ENCODE peak calls at places on chromosomes 12 and 14, in ten cellular contexts. D is sigmoid colon; B is CD8-positive, alpha-beta memory T cell; I is stomach; O is AG09309; T is HFF-Myc; C is mucosa of descending colon; M is small intestine; X is right atrium auricular region; P is GM23248. Y is an unnamed sample.

GRCh38 chr14:58598028-58598850 is 39.5 kb upstream of the DACT1 start:
- DNase-seq in D (no peak), B (no peak), I (no peak), O (no peak), T (no peak), C (no peak), M (no peak), X (no peak), P (no peak), Y (no peak)

GRCh38 chr12:30900351-30900750 is 26.2 kb upstream of the TSPAN11 start:
- DNase-seq in D (no peak), B (no peak), I (no peak), O (no peak), T (no peak), C (no peak), M (no peak), X (no peak), P (no peak), Y (no peak)

GRCh38 chr12:45183263-45183662 is 32.6 kb upstream of the ANO6 start:
- DNase-seq in D (no peak), B (no peak), I (no peak), O (no peak), T (no peak), C (no peak), M (no peak), X (no peak), P (peak; percentile 37), Y (no peak)

GRCh38 chr14:71536927-71537772 is 395.1 kb upstream of the RGS6 start:
- DNase-seq in D (no peak), B (no peak), I (no peak), O (no peak), T (no peak), C (no peak), M (no peak), X (no peak), P (no peak), Y (no peak)

GRCh38 chr14:100440207-100440631 is 117.1 kb downstream of the SLC25A47 start:
- DNase-seq in D (peak; percentile 79), B (peak; percentile 53), I (peak; percentile 77), O (no peak), T (no peak), C (peak; percentile 87), M (peak; percentile 82), X (peak; percentile 85), P (peak; percentile 82), Y (no peak)

GRCh38 chr14:90510208-90510607 is 113.4 kb downstream of the CALM1 start:
- DNase-seq in D (peak; percentile 86), B (no peak), I (peak; percentile 88), O (no peak), T (no peak), C (peak; percentile 87), M (peak; percentile 59), X (peak; percentile 76), P (no peak), Y (no peak)

GRCh38 chr14:96264850-96265249 is 8.8 kb downstream of the BDKRB1 start:
- DNase-seq in D (peak; percentile 45), B (no peak), I (no peak), O (no peak), T (no peak), C (no peak), M (peak; percentile 52), X (no peak), P (peak; percentile 59), Y (no peak)

GRCh38 chr14:64569108-64570045 is 19.6 kb downstream of the PPP1R36 start:
- DNase-seq in D (peak; percentile 88), B (no peak), I (peak; percentile 53), O (no peak), T (peak; percentile 27), C (no peak), M (no peak), X (peak; percentile 85), P (peak; percentile 94), Y (no peak)

GRCh38 chr12:56521590-56522371 is at the start of gene RBMS2:
- DNase-seq in D (peak; percentile 95), B (peak; percentile 68), I (peak; percentile 71), O (peak; percentile 78), T (peak; percentile 86), C (peak; percentile 67), M (peak; percentile 75), X (peak; percentile 91), P (peak; percentile 96), Y (peak; percentile 71)

GRCh38 chr14:39988939-39989338 is 556.7 kb upstream of the FBXO33 start:
- DNase-seq in D (no peak), B (no peak), I (no peak), O (peak; percentile 2), T (no peak), C (no peak), M (peak; percentile 45), X (no peak), P (peak; percentile 43), Y (peak; percentile 85)

GRCh38 chr12:11981174-11981733 is 89.5 kb upstream of the BCL2L14 start:
- DNase-seq in D (no peak), B (peak; percentile 65), I (no peak), O (no peak), T (no peak), C (no peak), M (no peak), X (no peak), P (peak; percentile 82), Y (no peak)

GRCh38 chr14:89129570-89129969 is 287.5 kb downstream of the FOXN3 start:
- DNase-seq in D (no peak), B (no peak), I (no peak), O (no peak), T (no peak), C (no peak), M (no peak), X (no peak), P (no peak), Y (no peak)

GRCh38 chr14:52879958-52880357 is 70.9 kb downstream of the FERMT2 start:
- DNase-seq in D (no peak), B (no peak), I (no peak), O (no peak), T (no peak), C (no peak), M (no peak), X (no peak), P (peak; percentile 12), Y (no peak)

GRCh38 chr14:96424104-96424989 is 32.4 kb downstream of the AK7 start:
- DNase-seq in D (no peak), B (no peak), I (peak; percentile 38), O (peak; percentile 25), T (peak; percentile 79), C (peak; percentile 66), M (peak; percentile 81), X (no peak), P (peak; percentile 82), Y (peak; percentile 73)

GRCh38 chr12:79121486-79121885 is 256.9 kb downstream of the SYT1 start:
- DNase-seq in D (no peak), B (no peak), I (no peak), O (no peak), T (no peak), C (no peak), M (no peak), X (no peak), P (peak; percentile 22), Y (no peak)

GRCh38 chr12:119302334-119303132 is 32.0 kb upstream of the CCDC60 start:
- DNase-seq in D (no peak), B (no peak), I (no peak), O (no peak), T (no peak), C (no peak), M (no peak), X (no peak), P (no peak), Y (no peak)

GRCh38 chr12:16012086-16012485 is 101.0 kb downstream of the DERA start:
- DNase-seq in D (peak; percentile 74), B (no peak), I (peak; percentile 45), O (peak; percentile 3), T (no peak), C (no peak), M (no peak), X (peak; percentile 67), P (peak; percentile 47), Y (no peak)

GRCh38 chr14:23094666-23095195 is at the start of gene ACIN1:
- DNase-seq in D (peak; percentile 90), B (peak; percentile 84), I (peak; percentile 75), O (peak; percentile 55), T (peak; percentile 68), C (peak; percentile 99), M (peak; percentile 78), X (peak; percentile 80), P (peak; percentile 90), Y (no peak)

GRCh38 chr12:121600702-121601336 is 20.0 kb upstream of the KDM2B start:
- DNase-seq in D (no peak), B (no peak), I (peak; percentile 61), O (no peak), T (no peak), C (peak; percentile 72), M (peak; percentile 98), X (no peak), P (no peak), Y (no peak)
- H3K4me3 ChIP-seq in D (no peak overlapping the region), B (no peak overlapping the region), I (no peak overlapping the region), O (no peak overlapping the region), T (no peak overlapping the region), C (no peak overlapping the region), M (no peak overlapping the region), X (no peak overlapping the region), P (no peak overlapping the region), Y (no peak overlapping the region)

GRCh38 chr12:116317986-116318737 is 40.7 kb upstream of the MED13L start:
- DNase-seq in D (peak; percentile 75), B (no peak), I (peak; percentile 72), O (no peak), T (no peak), C (no peak), M (peak; percentile 28), X (no peak), P (no peak), Y (no peak)
- H3K4me3 ChIP-seq in D (peak overlapping the region; percentile 16), B (no peak overlapping the region), I (no peak overlapping the region), O (no peak overlapping the region), T (no peak overlapping the region), C (no peak overlapping the region), M (no peak overlapping the region), X (no peak overlapping the region), P (no peak overlapping the region), Y (no peak overlapping the region)

DNA sequence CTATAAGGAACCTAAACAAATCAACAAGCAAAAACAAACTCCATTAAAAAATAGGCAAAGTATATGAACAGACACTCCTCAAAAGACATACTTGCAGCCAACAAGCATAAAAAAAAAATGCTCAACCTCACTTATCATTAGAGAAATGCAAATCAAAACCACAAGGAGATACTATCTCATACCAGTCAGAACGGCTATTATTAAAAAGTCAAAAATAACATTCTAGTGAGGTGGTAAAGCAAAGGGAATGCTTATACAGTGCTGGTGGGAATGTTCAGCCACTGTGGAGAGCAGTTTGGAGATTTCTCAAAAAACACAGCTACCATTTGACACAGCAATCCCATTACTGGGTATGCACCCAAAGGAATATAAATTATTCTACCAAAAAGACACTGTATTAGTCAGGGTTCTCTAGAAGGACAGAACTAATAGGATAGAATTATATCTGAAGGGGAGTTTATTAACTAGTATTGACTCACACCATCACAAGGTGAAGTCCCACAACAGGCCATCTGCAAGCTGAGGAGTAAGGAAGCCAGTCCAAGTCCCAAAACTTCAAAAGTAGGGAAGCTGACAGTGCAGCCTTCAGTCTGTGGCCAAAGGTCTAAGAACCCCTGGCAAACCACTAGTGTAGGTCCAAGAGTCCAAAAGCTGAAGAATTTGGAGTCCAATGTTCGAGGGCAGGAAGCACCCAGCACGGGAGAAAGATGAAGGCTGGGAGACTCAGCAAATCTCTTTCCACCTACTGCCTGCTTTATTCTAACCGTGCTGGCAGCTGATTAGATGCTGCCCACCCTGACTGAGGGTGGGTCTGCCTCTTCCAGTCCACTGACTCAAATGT is 101.6 kb upstream of the KRAS start:
- DNase-seq in D (no peak), B (no peak), I (no peak), O (no peak), T (no peak), C (no peak), M (no peak), X (no peak), P (peak; percentile 13), Y (no peak)
- H3K4me3 ChIP-seq in D (no peak overlapping the region), B (no peak overlapping the region), I (no peak overlapping the region), O (no peak overlapping the region), T (no peak overlapping the region), C (no peak overlapping the region), M (no peak overlapping the region), X (no peak overlapping the region), P (no peak overlapping the region), Y (no peak overlapping the region)

GRCh38 chr14:51328089-51328941 is 88.3 kb downstream of the TMX1 start:
- DNase-seq in D (no peak), B (no peak), I (no peak), O (no peak), T (no peak), C (no peak), M (no peak), X (no peak), P (peak; percentile 82), Y (no peak)
- H3K4me3 ChIP-seq in D (no peak overlapping the region), B (no peak overlapping the region), I (no peak overlapping the region), O (no peak overlapping the region), T (no peak overlapping the region), C (no peak overlapping the region), M (no peak overlapping the region), X (no peak overlapping the region), P (peak overlapping the region; percentile 28), Y (no peak overlapping the region)